ENCODE peak calls at places on chromosomes 12 and 14, in ten cellular contexts. One of them, this sample, is unnamed.

GRCh38 chr12:43148711-43149110 is 403.3 kb downstream of the ADAMTS20 start:
- DNase-seq in M059J: peak
- DNase-seq in NCI-H1105: no peak
- DNase-seq in activated CD4-positive, alpha-beta T cell treated with anti-CD3 and anti-CD28 coated beads, Interleukin-2, amount 10 ng/mL, durations not matched to agents 24 days and 14 days: no peak
- DNase-seq in B cell: no peak
- DNase-seq in stimulated activated CD4-positive, alpha-beta T cell treated with anti-CD3 and anti-CD28 coated beads, Interleukin-4, amount 100 ng/mL, for 24 hours: no peak
- DNase-seq in EL: peak
- DNase-seq in fibroblast of lung: no peak
- DNase-seq in breast epithelium: no peak
- DNase-seq in CD8-positive, alpha-beta T cell: no peak
- DNase-seq in this sample: no peak

GRCh38 chr12:3728686-3729085 is 24.2 kb downstream of the CRACR2A start:
- DNase-seq in M059J: no peak
- DNase-seq in NCI-H1105: no peak
- DNase-seq in activated CD4-positive, alpha-beta T cell treated with anti-CD3 and anti-CD28 coated beads, Interleukin-2, amount 10 ng/mL, durations not matched to agents 24 days and 14 days: peak
- DNase-seq in B cell: no peak
- DNase-seq in stimulated activated CD4-positive, alpha-beta T cell treated with anti-CD3 and anti-CD28 coated beads, Interleukin-4, amount 100 ng/mL, for 24 hours: no peak
- DNase-seq in EL: no peak
- DNase-seq in fibroblast of lung: no peak
- DNase-seq in breast epithelium: no peak
- DNase-seq in CD8-positive, alpha-beta T cell: no peak
- DNase-seq in this sample: peak

GRCh38 chr12:74293689-74294131 is 243.9 kb upstream of the ATXN7L3B start:
- DNase-seq in M059J: peak
- DNase-seq in NCI-H1105: no peak
- DNase-seq in activated CD4-positive, alpha-beta T cell treated with anti-CD3 and anti-CD28 coated beads, Interleukin-2, amount 10 ng/mL, durations not matched to agents 24 days and 14 days: no peak
- DNase-seq in B cell: no peak
- DNase-seq in stimulated activated CD4-positive, alpha-beta T cell treated with anti-CD3 and anti-CD28 coated beads, Interleukin-4, amount 100 ng/mL, for 24 hours: no peak
- DNase-seq in EL: no peak
- DNase-seq in fibroblast of lung: no peak
- DNase-seq in breast epithelium: no peak
- DNase-seq in CD8-positive, alpha-beta T cell: no peak
- DNase-seq in this sample: no peak

GRCh38 chr14:55585854-55586253 is 5.8 kb downstream of the KTN1 start:
- DNase-seq in M059J: peak
- DNase-seq in NCI-H1105: no peak
- DNase-seq in activated CD4-positive, alpha-beta T cell treated with anti-CD3 and anti-CD28 coated beads, Interleukin-2, amount 10 ng/mL, durations not matched to agents 24 days and 14 days: no peak
- DNase-seq in B cell: no peak
- DNase-seq in stimulated activated CD4-positive, alpha-beta T cell treated with anti-CD3 and anti-CD28 coated beads, Interleukin-4, amount 100 ng/mL, for 24 hours: no peak
- DNase-seq in EL: peak
- DNase-seq in fibroblast of lung: peak
- DNase-seq in breast epithelium: no peak
- DNase-seq in CD8-positive, alpha-beta T cell: no peak
- DNase-seq in this sample: no peak

GRCh38 chr12:51820721-51821422 is 27.6 kb downstream of the FIGNL2 start:
- DNase-seq in M059J: peak
- DNase-seq in NCI-H1105: peak
- DNase-seq in activated CD4-positive, alpha-beta T cell treated with anti-CD3 and anti-CD28 coated beads, Interleukin-2, amount 10 ng/mL, durations not matched to agents 24 days and 14 days: peak
- DNase-seq in B cell: peak
- DNase-seq in stimulated activated CD4-positive, alpha-beta T cell treated with anti-CD3 and anti-CD28 coated beads, Interleukin-4, amount 100 ng/mL, for 24 hours: peak
- DNase-seq in EL: no peak
- DNase-seq in fibroblast of lung: peak
- DNase-seq in breast epithelium: no peak
- DNase-seq in CD8-positive, alpha-beta T cell: peak
- DNase-seq in this sample: peak

GRCh38 chr12:109461846-109462766 is 15.0 kb downstream of the KCTD10 start:
- DNase-seq in M059J: peak
- DNase-seq in NCI-H1105: no peak
- DNase-seq in activated CD4-positive, alpha-beta T cell treated with anti-CD3 and anti-CD28 coated beads, Interleukin-2, amount 10 ng/mL, durations not matched to agents 24 days and 14 days: no peak
- DNase-seq in B cell: no peak
- DNase-seq in stimulated activated CD4-positive, alpha-beta T cell treated with anti-CD3 and anti-CD28 coated beads, Interleukin-4, amount 100 ng/mL, for 24 hours: no peak
- DNase-seq in EL: peak
- DNase-seq in fibroblast of lung: peak
- DNase-seq in breast epithelium: peak
- DNase-seq in CD8-positive, alpha-beta T cell: no peak
- DNase-seq in this sample: no peak

GRCh38 chr12:22978962-22979361 is 354.0 kb downstream of the ETNK1 start:
- DNase-seq in M059J: peak
- DNase-seq in NCI-H1105: no peak
- DNase-seq in activated CD4-positive, alpha-beta T cell treated with anti-CD3 and anti-CD28 coated beads, Interleukin-2, amount 10 ng/mL, durations not matched to agents 24 days and 14 days: no peak
- DNase-seq in B cell: no peak
- DNase-seq in stimulated activated CD4-positive, alpha-beta T cell treated with anti-CD3 and anti-CD28 coated beads, Interleukin-4, amount 100 ng/mL, for 24 hours: no peak
- DNase-seq in EL: peak
- DNase-seq in fibroblast of lung: peak
- DNase-seq in breast epithelium: no peak
- DNase-seq in CD8-positive, alpha-beta T cell: no peak
- DNase-seq in this sample: no peak

GRCh38 chr12:7017870-7018349 is 366 bp downstream of the LPCAT3 start:
- DNase-seq in M059J: no peak
- DNase-seq in NCI-H1105: no peak
- DNase-seq in activated CD4-positive, alpha-beta T cell treated with anti-CD3 and anti-CD28 coated beads, Interleukin-2, amount 10 ng/mL, durations not matched to agents 24 days and 14 days: no peak
- DNase-seq in B cell: no peak
- DNase-seq in stimulated activated CD4-positive, alpha-beta T cell treated with anti-CD3 and anti-CD28 coated beads, Interleukin-4, amount 100 ng/mL, for 24 hours: no peak
- DNase-seq in EL: peak
- DNase-seq in fibroblast of lung: no peak
- DNase-seq in breast epithelium: peak
- DNase-seq in CD8-positive, alpha-beta T cell: no peak
- DNase-seq in this sample: no peak

GRCh38 chr14:67487937-67488893 is at the start of gene TMEM229B:
- DNase-seq in M059J: peak
- DNase-seq in NCI-H1105: no peak
- DNase-seq in activated CD4-positive, alpha-beta T cell treated with anti-CD3 and anti-CD28 coated beads, Interleukin-2, amount 10 ng/mL, durations not matched to agents 24 days and 14 days: peak
- DNase-seq in B cell: peak
- DNase-seq in stimulated activated CD4-positive, alpha-beta T cell treated with anti-CD3 and anti-CD28 coated beads, Interleukin-4, amount 100 ng/mL, for 24 hours: peak
- DNase-seq in EL: peak
- DNase-seq in fibroblast of lung: no peak
- DNase-seq in breast epithelium: no peak
- DNase-seq in CD8-positive, alpha-beta T cell: peak
- DNase-seq in this sample: peak

GRCh38 chr12:92384571-92384970 is 238.9 kb upstream of the BTG1 start:
- DNase-seq in M059J: no peak
- DNase-seq in NCI-H1105: no peak
- DNase-seq in activated CD4-positive, alpha-beta T cell treated with anti-CD3 and anti-CD28 coated beads, Interleukin-2, amount 10 ng/mL, durations not matched to agents 24 days and 14 days: no peak
- DNase-seq in B cell: no peak
- DNase-seq in stimulated activated CD4-positive, alpha-beta T cell treated with anti-CD3 and anti-CD28 coated beads, Interleukin-4, amount 100 ng/mL, for 24 hours: no peak
- DNase-seq in EL: no peak
- DNase-seq in fibroblast of lung: no peak
- DNase-seq in breast epithelium: no peak
- DNase-seq in CD8-positive, alpha-beta T cell: no peak
- DNase-seq in this sample: no peak

GRCh38 chr12:29039013-29039412 is 110.1 kb upstream of the FAR2 start:
- DNase-seq in M059J: no peak
- DNase-seq in NCI-H1105: no peak
- DNase-seq in activated CD4-positive, alpha-beta T cell treated with anti-CD3 and anti-CD28 coated beads, Interleukin-2, amount 10 ng/mL, durations not matched to agents 24 days and 14 days: no peak
- DNase-seq in B cell: no peak
- DNase-seq in stimulated activated CD4-positive, alpha-beta T cell treated with anti-CD3 and anti-CD28 coated beads, Interleukin-4, amount 100 ng/mL, for 24 hours: no peak
- DNase-seq in EL: peak
- DNase-seq in fibroblast of lung: peak
- DNase-seq in breast epithelium: no peak
- DNase-seq in CD8-positive, alpha-beta T cell: no peak
- DNase-seq in this sample: no peak

GRCh38 chr12:7542813-7543212 is 39.2 kb upstream of the CD163 start:
- DNase-seq in M059J: no peak
- DNase-seq in NCI-H1105: no peak
- DNase-seq in activated CD4-positive, alpha-beta T cell treated with anti-CD3 and anti-CD28 coated beads, Interleukin-2, amount 10 ng/mL, durations not matched to agents 24 days and 14 days: no peak
- DNase-seq in B cell: no peak
- DNase-seq in stimulated activated CD4-positive, alpha-beta T cell treated with anti-CD3 and anti-CD28 coated beads, Interleukin-4, amount 100 ng/mL, for 24 hours: no peak
- DNase-seq in EL: peak
- DNase-seq in fibroblast of lung: peak
- DNase-seq in breast epithelium: no peak
- DNase-seq in CD8-positive, alpha-beta T cell: no peak
- DNase-seq in this sample: no peak

GRCh38 chr14:75132374-75133086 is 5.7 kb upstream of the NEK9 start:
- DNase-seq in M059J: peak
- DNase-seq in NCI-H1105: peak
- DNase-seq in activated CD4-positive, alpha-beta T cell treated with anti-CD3 and anti-CD28 coated beads, Interleukin-2, amount 10 ng/mL, durations not matched to agents 24 days and 14 days: peak
- DNase-seq in B cell: peak
- DNase-seq in stimulated activated CD4-positive, alpha-beta T cell treated with anti-CD3 and anti-CD28 coated beads, Interleukin-4, amount 100 ng/mL, for 24 hours: peak
- DNase-seq in EL: peak
- DNase-seq in fibroblast of lung: peak
- DNase-seq in breast epithelium: no peak
- DNase-seq in CD8-positive, alpha-beta T cell: no peak
- DNase-seq in this sample: no peak

GRCh38 chr14:23113346-23114119 is 5.5 kb downstream of the CEBPE start:
- DNase-seq in M059J: peak
- DNase-seq in NCI-H1105: no peak
- DNase-seq in activated CD4-positive, alpha-beta T cell treated with anti-CD3 and anti-CD28 coated beads, Interleukin-2, amount 10 ng/mL, durations not matched to agents 24 days and 14 days: no peak
- DNase-seq in B cell: no peak
- DNase-seq in stimulated activated CD4-positive, alpha-beta T cell treated with anti-CD3 and anti-CD28 coated beads, Interleukin-4, amount 100 ng/mL, for 24 hours: no peak
- DNase-seq in EL: no peak
- DNase-seq in fibroblast of lung: peak
- DNase-seq in breast epithelium: no peak
- DNase-seq in CD8-positive, alpha-beta T cell: no peak
- DNase-seq in this sample: no peak

GRCh38 chr12:75986001-75986739 is 45.4 kb downstream of the PHLDA1 start:
- DNase-seq in M059J: peak
- DNase-seq in NCI-H1105: peak
- DNase-seq in activated CD4-positive, alpha-beta T cell treated with anti-CD3 and anti-CD28 coated beads, Interleukin-2, amount 10 ng/mL, durations not matched to agents 24 days and 14 days: no peak
- DNase-seq in B cell: no peak
- DNase-seq in stimulated activated CD4-positive, alpha-beta T cell treated with anti-CD3 and anti-CD28 coated beads, Interleukin-4, amount 100 ng/mL, for 24 hours: no peak
- DNase-seq in EL: no peak
- DNase-seq in fibroblast of lung: no peak
- DNase-seq in breast epithelium: no peak
- DNase-seq in CD8-positive, alpha-beta T cell: no peak
- DNase-seq in this sample: no peak

GRCh38 chr12:123983822-123984485 is 10.9 kb downstream of the ZNF664 start:
- DNase-seq in M059J: peak
- DNase-seq in NCI-H1105: peak
- DNase-seq in activated CD4-positive, alpha-beta T cell treated with anti-CD3 and anti-CD28 coated beads, Interleukin-2, amount 10 ng/mL, durations not matched to agents 24 days and 14 days: peak
- DNase-seq in B cell: peak
- DNase-seq in stimulated activated CD4-positive, alpha-beta T cell treated with anti-CD3 and anti-CD28 coated beads, Interleukin-4, amount 100 ng/mL, for 24 hours: peak
- DNase-seq in EL: peak
- DNase-seq in fibroblast of lung: peak
- DNase-seq in breast epithelium: no peak
- DNase-seq in CD8-positive, alpha-beta T cell: peak
- DNase-seq in this sample: no peak

GRCh38 chr12:26789731-26790644 is 43.0 kb downstream of the ITPR2 start:
- DNase-seq in M059J: peak
- DNase-seq in NCI-H1105: no peak
- DNase-seq in activated CD4-positive, alpha-beta T cell treated with anti-CD3 and anti-CD28 coated beads, Interleukin-2, amount 10 ng/mL, durations not matched to agents 24 days and 14 days: no peak
- DNase-seq in B cell: no peak
- DNase-seq in stimulated activated CD4-positive, alpha-beta T cell treated with anti-CD3 and anti-CD28 coated beads, Interleukin-4, amount 100 ng/mL, for 24 hours: no peak
- DNase-seq in EL: peak
- DNase-seq in fibroblast of lung: peak
- DNase-seq in breast epithelium: no peak
- DNase-seq in CD8-positive, alpha-beta T cell: no peak
- DNase-seq in this sample: no peak

GRCh38 chr14:96400495-96400894 is 8.6 kb downstream of the AK7 start:
- DNase-seq in M059J: no peak
- DNase-seq in NCI-H1105: no peak
- DNase-seq in activated CD4-positive, alpha-beta T cell treated with anti-CD3 and anti-CD28 coated beads, Interleukin-2, amount 10 ng/mL, durations not matched to agents 24 days and 14 days: peak
- DNase-seq in B cell: no peak
- DNase-seq in stimulated activated CD4-positive, alpha-beta T cell treated with anti-CD3 and anti-CD28 coated beads, Interleukin-4, amount 100 ng/mL, for 24 hours: no peak
- DNase-seq in EL: no peak
- DNase-seq in fibroblast of lung: no peak
- DNase-seq in breast epithelium: no peak
- DNase-seq in CD8-positive, alpha-beta T cell: no peak
- DNase-seq in this sample: no peak

GRCh38 chr12:120025640-120026039 is 36.6 kb downstream of the BICDL1 start:
- DNase-seq in M059J: no peak
- DNase-seq in NCI-H1105: no peak
- DNase-seq in activated CD4-positive, alpha-beta T cell treated with anti-CD3 and anti-CD28 coated beads, Interleukin-2, amount 10 ng/mL, durations not matched to agents 24 days and 14 days: no peak
- DNase-seq in B cell: no peak
- DNase-seq in stimulated activated CD4-positive, alpha-beta T cell treated with anti-CD3 and anti-CD28 coated beads, Interleukin-4, amount 100 ng/mL, for 24 hours: no peak
- DNase-seq in EL: no peak
- DNase-seq in fibroblast of lung: no peak
- DNase-seq in breast epithelium: no peak
- DNase-seq in CD8-positive, alpha-beta T cell: no peak
- DNase-seq in this sample: no peak

GRCh38 chr12:62703011-62703380 is 232.0 kb downstream of the PPM1H start:
- DNase-seq in M059J: no peak
- DNase-seq in NCI-H1105: no peak
- DNase-seq in activated CD4-positive, alpha-beta T cell treated with anti-CD3 and anti-CD28 coated beads, Interleukin-2, amount 10 ng/mL, durations not matched to agents 24 days and 14 days: no peak
- DNase-seq in B cell: no peak
- DNase-seq in stimulated activated CD4-positive, alpha-beta T cell treated with anti-CD3 and anti-CD28 coated beads, Interleukin-4, amount 100 ng/mL, for 24 hours: no peak
- DNase-seq in EL: no peak
- DNase-seq in fibroblast of lung: no peak
- DNase-seq in breast epithelium: no peak
- DNase-seq in CD8-positive, alpha-beta T cell: no peak
- DNase-seq in this sample: no peak

GRCh38 chr12:129819391-129819790 is 84.4 kb downstream of the TMEM132D start:
- DNase-seq in M059J: no peak
- DNase-seq in NCI-H1105: no peak
- DNase-seq in activated CD4-positive, alpha-beta T cell treated with anti-CD3 and anti-CD28 coated beads, Interleukin-2, amount 10 ng/mL, durations not matched to agents 24 days and 14 days: no peak
- DNase-seq in B cell: no peak
- DNase-seq in stimulated activated CD4-positive, alpha-beta T cell treated with anti-CD3 and anti-CD28 coated beads, Interleukin-4, amount 100 ng/mL, for 24 hours: no peak
- DNase-seq in EL: no peak
- DNase-seq in fibroblast of lung: no peak
- DNase-seq in breast epithelium: no peak
- DNase-seq in CD8-positive, alpha-beta T cell: no peak
- DNase-seq in this sample: no peak

GRCh38 chr12:63909746-63910145 is 65.2 kb downstream of the SRGAP1 start:
- DNase-seq in M059J: no peak
- DNase-seq in NCI-H1105: no peak
- DNase-seq in activated CD4-positive, alpha-beta T cell treated with anti-CD3 and anti-CD28 coated beads, Interleukin-2, amount 10 ng/mL, durations not matched to agents 24 days and 14 days: no peak
- DNase-seq in B cell: no peak
- DNase-seq in stimulated activated CD4-positive, alpha-beta T cell treated with anti-CD3 and anti-CD28 coated beads, Interleukin-4, amount 100 ng/mL, for 24 hours: no peak
- DNase-seq in EL: no peak
- DNase-seq in fibroblast of lung: no peak
- DNase-seq in breast epithelium: no peak
- DNase-seq in CD8-positive, alpha-beta T cell: no peak
- DNase-seq in this sample: no peak

GRCh38 chr14:102417646-102418045 is 54.9 kb downstream of the TECPR2 start:
- DNase-seq in M059J: no peak
- DNase-seq in NCI-H1105: no peak
- DNase-seq in activated CD4-positive, alpha-beta T cell treated with anti-CD3 and anti-CD28 coated beads, Interleukin-2, amount 10 ng/mL, durations not matched to agents 24 days and 14 days: no peak
- DNase-seq in B cell: no peak
- DNase-seq in stimulated activated CD4-positive, alpha-beta T cell treated with anti-CD3 and anti-CD28 coated beads, Interleukin-4, amount 100 ng/mL, for 24 hours: no peak
- DNase-seq in EL: no peak
- DNase-seq in fibroblast of lung: no peak
- DNase-seq in breast epithelium: no peak
- DNase-seq in CD8-positive, alpha-beta T cell: no peak
- DNase-seq in this sample: no peak

GRCh38 chr12:120528861-120529525 is at the start of gene COQ5:
- DNase-seq in M059J: peak
- DNase-seq in NCI-H1105: peak
- DNase-seq in activated CD4-positive, alpha-beta T cell treated with anti-CD3 and anti-CD28 coated beads, Interleukin-2, amount 10 ng/mL, durations not matched to agents 24 days and 14 days: peak
- DNase-seq in B cell: peak
- DNase-seq in stimulated activated CD4-positive, alpha-beta T cell treated with anti-CD3 and anti-CD28 coated beads, Interleukin-4, amount 100 ng/mL, for 24 hours: peak
- DNase-seq in EL: peak
- DNase-seq in fibroblast of lung: peak
- DNase-seq in breast epithelium: peak
- DNase-seq in CD8-positive, alpha-beta T cell: peak
- DNase-seq in this sample: peak

GRCh38 chr12:98578821-98579220 is 14.7 kb upstream of the SLC25A3 start:
- DNase-seq in M059J: peak
- DNase-seq in NCI-H1105: no peak
- DNase-seq in activated CD4-positive, alpha-beta T cell treated with anti-CD3 and anti-CD28 coated beads, Interleukin-2, amount 10 ng/mL, durations not matched to agents 24 days and 14 days: no peak
- DNase-seq in B cell: no peak
- DNase-seq in stimulated activated CD4-positive, alpha-beta T cell treated with anti-CD3 and anti-CD28 coated beads, Interleukin-4, amount 100 ng/mL, for 24 hours: no peak
- DNase-seq in EL: no peak
- DNase-seq in fibroblast of lung: no peak
- DNase-seq in breast epithelium: no peak
- DNase-seq in CD8-positive, alpha-beta T cell: no peak
- DNase-seq in this sample: no peak

GRCh38 chr12:19044877-19045276 is 84.7 kb upstream of the PLEKHA5 start:
- DNase-seq in M059J: no peak
- DNase-seq in NCI-H1105: no peak
- DNase-seq in activated CD4-positive, alpha-beta T cell treated with anti-CD3 and anti-CD28 coated beads, Interleukin-2, amount 10 ng/mL, durations not matched to agents 24 days and 14 days: no peak
- DNase-seq in B cell: no peak
- DNase-seq in stimulated activated CD4-positive, alpha-beta T cell treated with anti-CD3 and anti-CD28 coated beads, Interleukin-4, amount 100 ng/mL, for 24 hours: no peak
- DNase-seq in EL: no peak
- DNase-seq in fibroblast of lung: no peak
- DNase-seq in breast epithelium: no peak
- DNase-seq in CD8-positive, alpha-beta T cell: no peak
- DNase-seq in this sample: no peak

GRCh38 chr14:74414793-74415437 is 11.1 kb downstream of the SYNDIG1L start:
- DNase-seq in M059J: no peak
- DNase-seq in NCI-H1105: no peak
- DNase-seq in activated CD4-positive, alpha-beta T cell treated with anti-CD3 and anti-CD28 coated beads, Interleukin-2, amount 10 ng/mL, durations not matched to agents 24 days and 14 days: no peak
- DNase-seq in B cell: no peak
- DNase-seq in stimulated activated CD4-positive, alpha-beta T cell treated with anti-CD3 and anti-CD28 coated beads, Interleukin-4, amount 100 ng/mL, for 24 hours: no peak
- DNase-seq in EL: no peak
- DNase-seq in fibroblast of lung: no peak
- DNase-seq in breast epithelium: no peak
- DNase-seq in CD8-positive, alpha-beta T cell: no peak
- DNase-seq in this sample: no peak

GRCh38 chr12:106288510-106289195 is 13.9 kb upstream of the TCP11L2 start:
- DNase-seq in M059J: peak
- DNase-seq in NCI-H1105: no peak
- DNase-seq in activated CD4-positive, alpha-beta T cell treated with anti-CD3 and anti-CD28 coated beads, Interleukin-2, amount 10 ng/mL, durations not matched to agents 24 days and 14 days: no peak
- DNase-seq in B cell: no peak
- DNase-seq in stimulated activated CD4-positive, alpha-beta T cell treated with anti-CD3 and anti-CD28 coated beads, Interleukin-4, amount 100 ng/mL, for 24 hours: peak
- DNase-seq in EL: peak
- DNase-seq in fibroblast of lung: peak
- DNase-seq in breast epithelium: no peak
- DNase-seq in CD8-positive, alpha-beta T cell: no peak
- DNase-seq in this sample: peak

This sample was measured in NK-92 treated with Interleukin-12 subunit alpha and Interleukin-12 subunit beta, amount 100 ng/mL, for 24 hours.